ENCODE peak calls at places on chromosomes 4 and X, in six cellular contexts. J is GM12878, Y is H1, F is GM12891, A is K562, M is HepG2. H is an unnamed sample.

GRCh38 chr4:41525129-41525528 is 12.8 kb upstream of the LIMCH1 start:
- DNase-seq in J (no peak), Y (no peak), F (no peak), A (no peak), M (no peak), H (no peak)

GRCh38 chr4:13641084-13641483 is 13.6 kb upstream of the BOD1L1 start:
- DNase-seq in J (no peak), Y (no peak), F (no peak), A (no peak), M (no peak), H (no peak)

GRCh38 chrX:101602077-101602476 is 15.7 kb downstream of the ARMCX6 start:
- DNase-seq in J (no peak), Y (no peak), F (no peak), A (no peak), M (no peak), H (no peak)

GRCh38 chr4:167196386-167196785 is 37.9 kb downstream of the SPOCK3 start:
- DNase-seq in J (no peak), Y (no peak), F (no peak), A (no peak), M (peak), H (no peak)

GRCh38 chrX:46703980-46704379 is 54.9 kb downstream of the SLC9A7 start:
- DNase-seq in J (no peak), Y (no peak), F (no peak), A (no peak), M (no peak), H (no peak)

GRCh38 chr4:71406459-71406963 is 67.7 kb downstream of the SLC4A4 start:
- DNase-seq in J (no peak), Y (no peak), F (no peak), A (peak), M (no peak), H (no peak)

GRCh38 chrX:78923198-78924015 is 21.8 kb upstream of the P2RY10 start:
- DNase-seq in J (peak), Y (no peak), F (no peak), A (no peak), M (no peak), H (no peak)

GRCh38 chr4:37389967-37390580 is 145.5 kb downstream of the NWD2 start:
- DNase-seq in J (no peak), Y (no peak), F (no peak), A (peak), M (peak), H (no peak)

GRCh38 chr4:95061220-95061619 is 303.5 kb downstream of the BMPR1B start:
- DNase-seq in J (no peak), Y (no peak), F (no peak), A (no peak), M (no peak), H (no peak)

GRCh38 chr4:54063737-54064316 is 578 bp downstream of the CHIC2 start:
- DNase-seq in J (no peak), Y (no peak), F (peak), A (peak), M (peak), H (peak)

GRCh38 chr4:67721770-67722597 is 21.0 kb upstream of the UBA6 start:
- DNase-seq in J (no peak), Y (no peak), F (no peak), A (peak), M (no peak), H (no peak)

GRCh38 chr4:79164961-79165610 is 160.8 kb downstream of the NAA11 start:
- DNase-seq in J (no peak), Y (no peak), F (no peak), A (no peak), M (no peak), H (no peak)

GRCh38 chr4:74873545-74874295 is 59.2 kb upstream of the PARM1 start:
- DNase-seq in J (peak), Y (no peak), F (peak), A (no peak), M (no peak), H (no peak)

GRCh38 chrX:25039036-25039435 is 23.3 kb upstream of the ARX start:
- DNase-seq in J (no peak), Y (no peak), F (no peak), A (no peak), M (no peak), H (no peak)

GRCh38 chr4:178672512-178672911 is 1230.3 kb upstream of the AGA start:
- DNase-seq in J (no peak), Y (no peak), F (no peak), A (no peak), M (no peak), H (no peak)

GRCh38 chr4:93772858-93773257 is 55.7 kb upstream of the ATOH1 start:
- DNase-seq in J (no peak), Y (no peak), F (no peak), A (no peak), M (no peak), H (no peak)

GRCh38 chr4:147037089-147037488 is 91.4 kb upstream of the TTC29 start:
- DNase-seq in J (no peak), Y (no peak), F (no peak), A (no peak), M (no peak), H (no peak)

GRCh38 chr4:141133146-141134006 is at the start of gene RNF150:
- DNase-seq in J (peak), Y (peak), F (peak), A (peak), M (peak), H (peak)

GRCh38 chr4:46878641-46879040 is 30.4 kb downstream of the COX7B2 start:
- DNase-seq in J (no peak), Y (no peak), F (no peak), A (no peak), M (no peak), H (no peak)

GRCh38 chrX:55057691-55058249 is 17.1 kb upstream of the PAGE2B start:
- DNase-seq in J (no peak), Y (peak), F (no peak), A (peak), M (peak), H (no peak)

GRCh38 chr4:128357286-128357685 is 69.7 kb upstream of the PGRMC2 start:
- DNase-seq in J (no peak), Y (no peak), F (no peak), A (no peak), M (no peak), H (no peak)

GRCh38 chr4:128359422-128359821 is 71.8 kb upstream of the PGRMC2 start:
- DNase-seq in J (no peak), Y (no peak), F (no peak), A (no peak), M (no peak), H (no peak)

GRCh38 chr4:128358903-128359260 is 71.3 kb upstream of the PGRMC2 start:
- DNase-seq in J (no peak), Y (no peak), F (no peak), A (no peak), M (no peak), H (no peak)

GRCh38 chr4:128355301-128355700 is 67.7 kb upstream of the PGRMC2 start:
- DNase-seq in J (no peak), Y (no peak), F (no peak), A (peak), M (no peak), H (no peak)

GRCh38 chr4:128358231-128358902 is 70.8 kb upstream of the PGRMC2 start:
- DNase-seq in J (no peak), Y (no peak), F (no peak), A (peak), M (no peak), H (no peak)
- TF ChIP-seq POLR2A in J (no peak), Y (no peak), F (no peak), A (no peak), M (no peak), H (no peak)

GRCh38 chr4:183600189-183600685 is 58.7 kb downstream of the RWDD4 start:
- DNase-seq in J (no peak), Y (peak), F (no peak), A (peak), M (peak), H (no peak)
- TF ChIP-seq TAF1 in J (no peak), Y (no peak), F (no peak), A (no peak), M (no peak), H (no peak)

GRCh38 chr4:168634276-168634802 is 137.5 kb downstream of the PALLD start:
- DNase-seq in J (no peak), Y (no peak), F (no peak), A (no peak), M (no peak), H (no peak)
- TF ChIP-seq POLR2AphosphoS5 in J (no peak), Y (no peak), F (no peak), A (no peak), M (no peak), H (no peak)

GRCh38 chrX:53438832-53439230 is 4.7 kb upstream of the HSD17B10 start:
- DNase-seq in J (no peak), Y (no peak), F (no peak), A (no peak), M (no peak), H (no peak)

GRCh38 chrX:53440101-53440500 is 5.9 kb upstream of the HSD17B10 start:
- DNase-seq in J (no peak), Y (no peak), F (no peak), A (no peak), M (no peak), H (no peak)

GRCh38 chrX:53440631-53441517 is 6.7 kb upstream of the HSD17B10 start:
- DNase-seq in J (no peak), Y (peak), F (no peak), A (no peak), M (peak), H (no peak)

GRCh38 chrX:53442322-53442631 is 8.1 kb upstream of the HSD17B10 start:
- DNase-seq in J (no peak), Y (no peak), F (no peak), A (no peak), M (no peak), H (no peak)

DNA sequence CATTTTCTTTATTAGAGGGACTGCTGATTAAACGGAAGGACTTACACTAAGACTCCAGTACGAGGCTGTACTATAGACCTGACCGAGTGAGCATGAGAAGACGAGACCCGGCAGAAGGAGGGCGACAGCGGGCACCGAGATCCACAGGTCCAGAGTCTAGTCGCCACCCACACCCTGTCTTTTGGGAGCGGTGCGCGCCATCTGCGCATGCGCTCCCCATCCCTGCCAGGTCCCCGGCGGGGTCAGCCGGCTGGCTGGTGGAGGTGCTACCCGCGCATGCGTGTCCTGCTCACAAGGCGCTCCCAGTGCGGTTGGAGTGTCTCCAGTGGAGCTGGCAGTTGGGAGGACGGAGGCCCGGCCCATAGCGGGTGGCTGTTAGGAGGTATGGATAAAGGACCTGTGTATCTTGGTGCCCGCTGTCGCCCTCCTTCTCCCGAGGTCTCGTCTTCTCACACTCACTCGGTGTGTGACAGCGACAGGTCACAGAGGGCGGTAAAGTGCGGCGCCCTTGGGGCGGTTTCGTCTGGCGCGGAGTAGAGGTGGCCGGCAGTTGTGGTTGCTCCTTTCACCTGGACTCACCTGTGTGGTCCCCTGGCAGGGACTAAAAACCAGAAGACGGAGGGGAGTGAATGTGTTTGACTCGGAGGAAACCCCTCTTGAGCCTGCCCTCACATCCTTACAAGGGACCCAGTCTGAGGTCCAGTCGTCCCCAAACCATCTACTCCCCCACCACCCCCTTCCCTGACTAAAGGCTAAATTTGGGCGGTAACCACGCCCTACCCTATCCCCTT is 7.6 kb upstream of the HSD17B10 start:
- DNase-seq in J (peak), Y (peak), F (peak), A (no peak), M (peak), H (peak)
- TF ChIP-seq POLR2A in J (peak), Y (no peak), F (no peak), A (no peak), M (no peak), H (no peak)

GRCh38 chr4:156685308-156685707 is 286.3 kb downstream of the PDGFC start:
- DNase-seq in J (no peak), Y (no peak), F (no peak), A (no peak), M (no peak), H (no peak)

GRCh38 chr4:156692016-156692415 is 279.6 kb downstream of the PDGFC start:
- DNase-seq in J (no peak), Y (no peak), F (no peak), A (no peak), M (no peak), H (no peak)

GRCh38 chr4:156686120-156686519 is 285.5 kb downstream of the PDGFC start:
- DNase-seq in J (no peak), Y (no peak), F (no peak), A (no peak), M (no peak), H (no peak)
- TF ChIP-seq TAF1 in J (no peak), Y (no peak), F (no peak), A (no peak), M (no peak), H (no peak)

GRCh38 chr4:174286870-174287269 is 3.2 kb downstream of the CEP44 start:
- DNase-seq in J (no peak), Y (no peak), F (no peak), A (peak), M (no peak), H (no peak)

GRCh38 chr4:174281182-174281737 is 2.2 kb downstream of the FBXO8 start:
- DNase-seq in J (no peak), Y (no peak), F (no peak), A (peak), M (no peak), H (no peak)

GRCh38 chr4:174282836-174283506 is 496 bp downstream of the FBXO8 start:
- DNase-seq in J (peak), Y (peak), F (peak), A (peak), M (peak), H (peak)

GRCh38 chr4:174284181-174284886 is 623 bp downstream of the CEP44 start:
- DNase-seq in J (no peak), Y (no peak), F (no peak), A (peak), M (peak), H (no peak)

DNA sequence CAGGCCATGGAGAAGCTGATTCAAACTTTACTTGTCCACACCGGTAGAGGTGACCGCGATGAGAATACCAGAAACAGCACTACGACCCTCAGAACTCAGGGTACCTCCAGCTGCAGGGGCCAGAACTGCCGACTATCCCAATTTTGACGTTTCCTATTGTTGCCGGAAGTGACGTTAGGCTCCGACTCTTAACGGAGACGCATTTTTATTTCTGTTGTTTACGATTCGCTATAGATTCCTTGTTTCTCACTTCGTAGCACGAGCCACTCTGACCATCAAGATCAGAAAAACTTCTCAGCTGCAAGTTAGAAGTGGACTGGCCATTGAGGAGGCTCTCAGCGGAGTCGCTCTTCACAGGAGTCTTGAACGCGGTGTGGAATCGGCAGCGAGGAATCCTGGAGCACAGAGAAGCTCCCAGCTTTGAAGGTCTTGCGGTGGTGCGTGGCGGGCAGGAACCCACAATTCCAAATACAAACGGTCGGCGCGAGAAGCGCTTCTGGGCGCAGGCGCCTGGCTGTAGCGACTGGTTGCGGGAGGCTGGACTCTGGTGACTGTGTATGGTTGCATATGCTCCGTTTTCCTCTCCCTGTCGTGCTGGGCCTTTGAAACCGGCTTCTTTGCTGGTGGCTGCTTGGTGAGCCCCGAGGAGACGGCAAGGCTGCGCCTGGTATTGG is at the start of the genes CEP44 and FBXO8:
- DNase-seq in J (peak), Y (peak), F (no peak), A (peak), M (peak), H (peak)
- TF ChIP-seq POLR2AphosphoS5 in J (peak), Y (peak), F (peak), A (peak), M (peak), H (peak)

DNA sequence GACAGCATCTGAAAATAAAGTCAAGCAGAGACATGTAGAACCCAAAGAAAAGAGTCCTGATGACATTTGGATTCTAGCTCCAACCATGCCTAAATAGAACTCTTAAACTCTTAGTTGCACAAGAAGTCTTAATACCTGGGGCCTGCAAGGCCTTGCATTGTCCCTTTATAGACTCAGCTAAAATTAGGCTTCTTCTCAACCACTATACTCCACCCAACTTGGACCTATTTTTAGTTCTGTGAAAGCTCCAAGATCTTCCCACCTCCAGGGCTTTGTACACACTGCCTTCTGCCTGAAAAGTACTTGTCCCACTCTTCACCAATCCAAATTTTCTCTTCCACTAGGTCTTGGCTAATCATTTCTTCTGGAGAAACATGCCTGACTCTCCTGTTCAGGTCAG is 36.5 kb downstream of the PLK4 start:
- DNase-seq in J (no peak), Y (no peak), F (no peak), A (no peak), M (no peak), H (no peak)
- TF ChIP-seq POLR2A in J (no peak), Y (no peak), F (no peak), A (no peak), M (no peak), H (no peak)

DNA sequence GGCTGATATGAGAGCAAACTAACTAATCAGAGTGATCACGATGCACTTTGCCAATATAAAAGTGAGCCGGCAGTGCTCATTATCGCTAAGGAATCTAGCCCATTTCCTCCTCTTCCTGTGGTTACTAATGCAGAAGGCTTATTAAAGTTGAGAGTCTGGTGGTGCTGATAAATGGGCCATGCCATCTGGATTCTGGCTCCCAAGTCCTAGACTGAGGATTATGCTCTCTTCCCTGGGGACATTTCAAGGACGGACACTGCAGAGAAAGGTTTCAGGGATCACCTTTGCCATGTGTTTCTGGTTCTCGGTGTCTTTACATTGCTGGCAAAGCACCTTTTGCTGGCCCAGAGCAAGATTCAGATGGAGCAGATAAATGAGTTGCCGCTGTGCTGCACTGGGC is 85.3 kb downstream of the RTL5 start:
- DNase-seq in J (no peak), Y (no peak), F (no peak), A (no peak), M (no peak), H (no peak)
- TF ChIP-seq TAF1 in J (no peak), Y (no peak), F (no peak), A (no peak), M (no peak), H (no peak)

GRCh38 chr4:89539374-89539773 is 231.8 kb upstream of the GPRIN3 start:
- DNase-seq in J (no peak), Y (no peak), F (no peak), A (no peak), M (no peak), H (no peak)
- TF ChIP-seq POLR2AphosphoS5 in J (no peak), Y (no peak), F (no peak), A (no peak), M (no peak), H (no peak)

H was measured in GM12892.